ENCODE peak calls at places on chromosomes 4 and X, in eight cellular contexts. P, W, K, Y, R, A, T and J are unnamed samples.

GRCh38 chrX:36241397-36241796 is 321.9 kb downstream of the CFAP47 start:
- DNase-seq in P (no peak), W (no peak), K (no peak), Y (no peak), R (no peak), A (no peak), T (no peak), J (no peak)

GRCh38 chrX:119041175-119041574 is 31.6 kb upstream of the CT47C1 start:
- DNase-seq in P (no peak), W (peak; percentile 13), K (no peak), Y (peak; percentile 82), R (peak; percentile 73), A (peak; percentile 38), T (peak; percentile 32), J (no peak)

GRCh38 chr4:139015948-139016451 is 419 bp downstream of the NOCT start:
- DNase-seq in P (peak; percentile 78), W (no peak), K (peak; percentile 48), Y (no peak), R (peak; percentile 12), A (no peak), T (no peak), J (no peak)

GRCh38 chrX:18394477-18394876 is 30.9 kb upstream of the CDKL5 start:
- DNase-seq in P (no peak), W (no peak), K (no peak), Y (no peak), R (no peak), A (no peak), T (no peak), J (no peak)

GRCh38 chrX:139832728-139833309 is 100.0 kb downstream of the ATP11C start:
- DNase-seq in P (no peak), W (no peak), K (no peak), Y (peak; percentile 28), R (no peak), A (no peak), T (no peak), J (no peak)

GRCh38 chr4:185232370-185232769 is 23.0 kb downstream of the SNX25 start:
- DNase-seq in P (no peak), W (no peak), K (no peak), Y (peak; percentile 13), R (no peak), A (no peak), T (no peak), J (no peak)

GRCh38 chr4:154014401-154015105 is 225.7 kb upstream of the SFRP2 start:
- DNase-seq in P (no peak), W (no peak), K (no peak), Y (no peak), R (no peak), A (no peak), T (no peak), J (no peak)

GRCh38 chrX:78517124-78517523 is 142.0 kb downstream of the RTL3 start:
- DNase-seq in P (no peak), W (no peak), K (no peak), Y (peak; percentile 80), R (no peak), A (no peak), T (no peak), J (no peak)

GRCh38 chrX:71541546-71542022 is 8.7 kb downstream of the OGT start:
- DNase-seq in P (no peak), W (no peak), K (no peak), Y (peak; percentile 46), R (no peak), A (no peak), T (no peak), J (no peak)

GRCh38 chr4:54800831-54801530 is 143.2 kb downstream of the KIT start:
- DNase-seq in P (no peak), W (no peak), K (peak; percentile 64), Y (no peak), R (no peak), A (no peak), T (no peak), J (no peak)

GRCh38 chr4:63049726-63050125 is 1359.5 kb downstream of the TECRL start:
- DNase-seq in P (no peak), W (no peak), K (no peak), Y (no peak), R (no peak), A (no peak), T (no peak), J (no peak)

GRCh38 chr4:176534566-176534965 is 214.8 kb downstream of the SPCS3 start:
- DNase-seq in P (no peak), W (no peak), K (no peak), Y (peak; percentile 66), R (no peak), A (no peak), T (no peak), J (no peak)

GRCh38 chr4:71441186-71442169 is 102.7 kb downstream of the SLC4A4 start:
- DNase-seq in P (no peak), W (no peak), K (no peak), Y (peak; percentile 79), R (no peak), A (no peak), T (no peak), J (no peak)

GRCh38 chr4:8641256-8641655 is 48.7 kb downstream of the CPZ start:
- DNase-seq in P (no peak), W (peak; percentile 8), K (no peak), Y (no peak), R (no peak), A (no peak), T (no peak), J (no peak)

GRCh38 chrX:108225456-108225730 is 133.8 kb downstream of the ATG4A start:
- DNase-seq in P (no peak), W (no peak), K (no peak), Y (no peak), R (no peak), A (no peak), T (no peak), J (no peak)

GRCh38 chrX:1124531-1124930 is 87.9 kb downstream of the CRLF2 start:
- DNase-seq in P (no peak), W (no peak), K (no peak), Y (no peak), R (no peak), A (no peak), T (no peak), J (no peak)

DNA sequence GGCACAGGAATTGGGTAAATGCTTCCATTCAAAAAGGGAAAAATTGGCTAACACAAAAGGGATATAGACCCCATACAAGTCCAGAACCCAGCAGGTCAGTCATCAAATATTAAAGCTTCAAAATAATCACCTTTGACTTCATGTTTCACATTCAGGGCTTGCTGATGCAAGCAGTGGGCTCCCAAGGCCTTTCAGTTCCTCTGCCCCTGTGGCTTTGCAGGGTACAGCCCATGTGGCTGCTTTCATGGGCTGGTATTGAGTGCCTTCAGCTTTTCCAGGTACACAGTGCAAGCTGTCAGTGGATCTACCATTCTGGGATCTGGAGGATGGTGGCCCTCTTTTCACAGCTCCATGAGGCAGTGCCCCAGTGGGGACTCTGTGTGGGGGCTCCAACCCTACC is 253.0 kb downstream of the TECRL start:
- DNase-seq in P (no peak), W (no peak), K (no peak), Y (no peak), R (no peak), A (no peak), T (no peak), J (no peak)
- TF ChIP-seq CTCF in P (no peak), W (no peak), K (no peak), Y (no peak), R (no peak), A (no peak), T (no peak), J (no peak)

DNA sequence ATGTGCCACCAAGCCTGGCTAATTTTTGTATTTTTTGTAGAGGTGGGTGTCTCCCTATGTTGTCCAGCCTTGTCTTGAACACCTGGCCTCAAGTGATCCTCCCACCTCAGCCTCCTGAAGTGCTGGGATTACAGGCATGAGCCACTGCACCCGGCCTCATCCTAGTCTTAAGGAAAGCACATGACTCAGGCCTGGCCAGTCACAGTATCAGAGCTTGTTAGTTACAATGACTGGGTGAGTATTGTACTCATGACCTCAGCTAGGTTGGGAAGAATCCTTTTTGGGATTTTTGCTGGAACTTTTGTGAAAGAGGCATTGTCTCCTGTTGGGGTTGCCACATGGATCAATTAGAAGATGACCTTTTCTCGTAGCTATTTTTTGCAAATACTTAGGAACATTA is 292.8 kb downstream of the RAPGEF2 start:
- DNase-seq in P (no peak), W (no peak), K (no peak), Y (no peak), R (peak; percentile 44), A (no peak), T (no peak), J (no peak)
- H3K27ac ChIP-seq in P (no peak overlapping the region), W (no peak overlapping the region), K (no peak overlapping the region), Y (no peak overlapping the region), R (no peak overlapping the region), A (no peak overlapping the region), T (no peak overlapping the region), J (no peak overlapping the region)

GRCh38 chr4:73520821-73521220 is 39.3 kb downstream of the AFM start:
- DNase-seq in P (no peak), W (no peak), K (no peak), Y (peak; percentile 48), R (no peak), A (no peak), T (no peak), J (no peak)

GRCh38 chr4:73523126-73523525 is 41.6 kb downstream of the AFM start:
- DNase-seq in P (no peak), W (no peak), K (no peak), Y (peak; percentile 75), R (peak; percentile 12), A (no peak), T (no peak), J (no peak)

GRCh38 chr4:73527196-73527595 is 45.7 kb downstream of the AFM start:
- DNase-seq in P (no peak), W (no peak), K (no peak), Y (no peak), R (no peak), A (no peak), T (no peak), J (no peak)

GRCh38 chr4:73528171-73528570 is 46.6 kb downstream of the AFM start:
- DNase-seq in P (no peak), W (no peak), K (no peak), Y (peak; percentile 90), R (no peak), A (no peak), T (no peak), J (no peak)

DNA sequence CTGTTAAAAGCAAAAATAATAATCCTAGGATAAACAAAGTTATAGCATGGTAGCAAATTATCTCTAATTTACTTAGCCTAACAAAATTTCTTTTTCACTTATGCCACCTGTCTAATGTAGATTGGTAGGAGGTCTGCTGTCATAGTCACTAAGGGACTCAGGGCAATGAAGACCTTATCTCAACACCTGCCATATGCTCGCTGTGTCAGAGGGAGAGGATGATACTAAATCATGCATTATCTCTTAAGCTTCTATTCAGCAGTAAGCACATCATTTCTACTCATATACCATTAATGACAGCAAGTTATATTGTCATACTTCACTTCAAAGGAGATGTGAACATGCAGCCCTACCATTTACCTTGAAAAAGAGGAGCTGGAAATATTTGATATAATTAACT is 44.1 kb downstream of the AFM start:
- DNase-seq in P (no peak), W (no peak), K (no peak), Y (no peak), R (no peak), A (no peak), T (no peak), J (no peak)
- TF ChIP-seq CTCF in P (no peak), W (no peak), K (no peak), Y (no peak), R (no peak), A (no peak), T (no peak), J (no peak)

DNA sequence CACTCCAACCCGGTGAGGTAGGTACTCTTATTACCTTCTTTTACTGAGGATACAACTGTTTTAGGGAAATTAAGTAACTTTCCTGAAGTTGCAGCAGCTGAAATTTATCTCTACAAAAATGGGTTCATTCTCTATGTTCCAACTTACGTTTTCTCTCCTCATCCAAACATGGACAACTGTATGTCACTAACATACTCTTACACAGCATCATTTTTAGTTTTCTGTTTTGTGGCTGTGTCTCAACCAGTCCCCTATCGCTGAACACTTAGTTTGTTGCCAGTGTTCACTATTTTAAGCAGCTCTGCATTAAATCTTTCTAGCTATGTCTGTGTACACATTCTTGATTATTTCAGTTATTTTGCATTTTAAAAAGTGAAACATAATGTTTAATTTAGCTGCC is 3.6 kb downstream of the SGMS2 start:
- DNase-seq in P (no peak), W (no peak), K (no peak), Y (no peak), R (no peak), A (no peak), T (no peak), J (no peak)
- H3K27ac ChIP-seq in P (no peak overlapping the region), W (no peak overlapping the region), K (no peak overlapping the region), Y (no peak overlapping the region), R (no peak overlapping the region), A (peak overlapping the region; percentile 27), T (no peak overlapping the region), J (peak overlapping the region; percentile 45)